ENCODE peak calls at places on chromosome 11, in six cellular contexts. O is A549; P is activated naive CD8-positive, alpha-beta T cell treated with anti-CD3 and anti-CD28 coated beads, Interleukin-2, amount 50 U/mL, for 16 hours; G is transverse colon; B is natural killer cell treated with Interleukin-12 subunit alpha and Interleukin-12 subunit beta and Interleukin-15 and Interleukin-18, amount 100 ng/mL, for 72 hours; L is Caco-2. U is an unnamed sample.
A peak's percentile ranks its signal among the peaks of the same experiment; 100 is the strongest.

GRCh38 chr11:111586305-111586915 is 15.8 kb upstream of the SIK2 start:
- DNase-seq in O (no peak), P (no peak), G (no peak), B (no peak), L (no peak), U (peak; percentile 65)

GRCh38 chr11:69233761-69234136 is 60.2 kb upstream of the MYEOV start:
- DNase-seq in O (no peak), P (no peak), G (no peak), B (no peak), L (peak; percentile 27), U (no peak)

GRCh38 chr11:46529086-46529905 is 64.5 kb downstream of the AMBRA1 start:
- DNase-seq in O (peak; percentile 89), P (peak; percentile 62), G (peak; percentile 70), B (peak; percentile 75), L (peak; percentile 71), U (peak; percentile 53)

GRCh38 chr11:62400760-62401159 is 18.1 kb upstream of the SCGB1A1 start:
- DNase-seq in O (no peak), P (no peak), G (peak; percentile 73), B (no peak), L (no peak), U (peak; percentile 45)

GRCh38 chr11:57072640-57073039 is 83.9 kb downstream of the OR5AK2 start:
- DNase-seq in O (peak; percentile 78), P (no peak), G (no peak), B (no peak), L (no peak), U (no peak)

GRCh38 chr11:13595166-13595565 is 73.3 kb upstream of the FAR1 start:
- DNase-seq in O (no peak), P (no peak), G (no peak), B (no peak), L (no peak), U (no peak)

GRCh38 chr11:44315947-44316387 is 6.0 kb upstream of the ALX4 start:
- DNase-seq in O (peak; percentile 69), P (no peak), G (no peak), B (no peak), L (no peak), U (no peak)

GRCh38 chr11:68011046-68011943 is 1.2 kb downstream of the ALDH3B1 start:
- DNase-seq in O (no peak), P (no peak), G (no peak), B (no peak), L (no peak), U (no peak)

GRCh38 chr11:44626645-44627044 is 61.2 kb downstream of the CD82 start:
- DNase-seq in O (no peak), P (no peak), G (no peak), B (no peak), L (no peak), U (no peak)

GRCh38 chr11:2833938-2834892 is 51.4 kb downstream of the CDKN1C start:
- DNase-seq in O (no peak), P (no peak), G (no peak), B (no peak), L (no peak), U (no peak)

GRCh38 chr11:45982656-45983470 is 60.4 kb downstream of the LARGE2 start:
- DNase-seq in O (no peak), P (no peak), G (no peak), B (no peak), L (peak; percentile 65), U (no peak)

GRCh38 chr11:77842451-77843121 is 21.6 kb downstream of the AAMDC start:
- DNase-seq in O (no peak), P (no peak), G (no peak), B (no peak), L (no peak), U (no peak)

GRCh38 chr11:120318906-120319305 is 6.2 kb upstream of the TLCD5 start:
- DNase-seq in O (no peak), P (no peak), G (no peak), B (no peak), L (no peak), U (no peak)

GRCh38 chr11:115627071-115627470 is 122.9 kb upstream of the CADM1 start:
- DNase-seq in O (no peak), P (no peak), G (no peak), B (no peak), L (no peak), U (no peak)

GRCh38 chr11:130940706-130941105 is 24.4 kb upstream of the SNX19 start:
- DNase-seq in O (no peak), P (no peak), G (no peak), B (no peak), L (no peak), U (no peak)

GRCh38 chr11:40679276-40679675 is 780.2 kb downstream of the LRRC4C start:
- DNase-seq in O (no peak), P (no peak), G (no peak), B (no peak), L (no peak), U (no peak)

GRCh38 chr11:46180741-46181140 is 59.5 kb upstream of the PHF21A start:
- DNase-seq in O (no peak), P (no peak), G (no peak), B (no peak), L (no peak), U (no peak)

GRCh38 chr11:77149716-77150392 is 21.8 kb downstream of the MYO7A start:
- DNase-seq in O (no peak), P (no peak), G (no peak), B (no peak), L (no peak), U (no peak)

GRCh38 chr11:128549256-128549944 is 38.0 kb downstream of the ETS1 start:
- DNase-seq in O (no peak), P (no peak), G (peak; percentile 31), B (no peak), L (no peak), U (no peak)

GRCh38 chr11:113974741-113975470 is at the start of gene HTR3A:
- DNase-seq in O (no peak), P (no peak), G (peak; percentile 53), B (no peak), L (no peak), U (peak; percentile 64)

GRCh38 chr11:35029979-35030378 is 109.0 kb upstream of the CD44 start:
- DNase-seq in O (no peak), P (no peak), G (no peak), B (peak; percentile 64), L (no peak), U (no peak)

GRCh38 chr11:7143908-7144307 is 55.1 kb downstream of the RBMXL2 start:
- DNase-seq in O (no peak), P (no peak), G (no peak), B (no peak), L (no peak), U (no peak)

GRCh38 chr11:60763692-60764369 is 7.2 kb downstream of the MS4A15 start:
- DNase-seq in O (no peak), P (no peak), G (no peak), B (no peak), L (no peak), U (no peak)

GRCh38 chr11:34274712-34275398 is 83.0 kb downstream of the ABTB2 start:
- DNase-seq in O (peak; percentile 96), P (no peak), G (peak; percentile 73), B (no peak), L (peak; percentile 83), U (peak; percentile 81)

GRCh38 chr11:44988111-44988510 is 37.4 kb upstream of the TP53I11 start:
- DNase-seq in O (no peak), P (no peak), G (no peak), B (no peak), L (no peak), U (no peak)

GRCh38 chr11:108117746-108118371 is 3.5 kb upstream of the ACAT1 start:
- DNase-seq in O (peak; percentile 35), P (no peak), G (no peak), B (no peak), L (no peak), U (peak; percentile 64)

GRCh38 chr11:75214411-75214821 is 26.2 kb upstream of the TPBGL start:
- DNase-seq in O (peak; percentile 80), P (peak; percentile 51), G (peak; percentile 73), B (peak; percentile 69), L (peak; percentile 95), U (peak; percentile 56)

GRCh38 chr11:94330789-94331188 is 26.4 kb downstream of the IZUMO1R start:
- DNase-seq in O (no peak), P (no peak), G (no peak), B (no peak), L (no peak), U (no peak)

GRCh38 chr11:44658451-44658850 is 68.3 kb upstream of the TSPAN18 start:
- DNase-seq in O (peak; percentile 18), P (no peak), G (no peak), B (no peak), L (no peak), U (peak; percentile 3)

U was measured in small intestine.